ENCODE peak calls at places on chromosome 21, in ten cellular contexts. Y is right atrium auricular region, J is SK-N-SH, R is fibroblast of mammary gland, Q is GM13977, L is heart left ventricle, G is lower lobe of right lung, X is HCT116, T is left ventricle myocardium inferior, K is AG10803. F is an unnamed sample.

GRCh38 chr21:45163413-45164123 is 89.2 kb downstream of the ADARB1 start:
- DNase-seq in Y (no peak), T (no peak), J (no peak), Q (no peak), R (no peak), X (no peak), L (peak; percentile 35), K (no peak), G (no peak), F (no peak)

GRCh38 chr21:46207920-46208571 is 20.5 kb downstream of the LSS start:
- DNase-seq in Q (no peak), G (peak; percentile 38), X (no peak), R (no peak), K (no peak), L (peak; percentile 40), J (no peak), T (no peak), Y (no peak), F (no peak)

GRCh38 chr21:46183910-46184624 is at the start of gene SPATC1L:
- DNase-seq in L (peak; percentile 79), R (peak; percentile 36), X (no peak), J (peak; percentile 82), G (peak; percentile 82), K (peak; percentile 66), Q (peak; percentile 83), Y (peak; percentile 68), T (peak; percentile 71), F (peak; percentile 76)

GRCh38 chr21:45979141-45979631 is 2.4 kb upstream of the COL6A1 start:
- DNase-seq in J (peak; percentile 18), L (peak; percentile 63), Y (no peak), Q (no peak), R (peak; percentile 75), T (peak; percentile 25), K (no peak), X (no peak), G (peak; percentile 42), F (peak; percentile 36)

GRCh38 chr21:41827951-41828883 is 50.9 kb downstream of the PRDM15 start:
- DNase-seq in Q (no peak), K (no peak), T (no peak), G (no peak), L (peak; percentile 40), Y (no peak), R (no peak), X (no peak), J (peak; percentile 61), F (no peak)

GRCh38 chr21:25986928-25987327 is 183.6 kb downstream of the APP start:
- DNase-seq in G (no peak), R (no peak), J (no peak), Y (no peak), K (no peak), X (no peak), T (no peak), L (no peak), Q (no peak), F (no peak)

GRCh38 chr21:46093668-46094400 is 4.1 kb upstream of the COL6A2 start:
- DNase-seq in J (no peak), G (no peak), K (no peak), T (no peak), R (no peak), Q (no peak), L (no peak), X (no peak), Y (peak; percentile 36), F (no peak)

GRCh38 chr21:24852610-24853195 is 754.6 kb downstream of the MRPL39 start:
- DNase-seq in Q (no peak), J (no peak), K (no peak), L (no peak), R (no peak), T (no peak), Y (no peak), X (no peak), G (no peak), F (no peak)

GRCh38 chr21:41319273-41319672 is 2.7 kb downstream of the FAM3B start:
- DNase-seq in T (no peak), K (no peak), R (no peak), J (no peak), X (no peak), Q (no peak), G (no peak), Y (no peak), L (no peak), F (no peak)

GRCh38 chr21:36704958-36705678 is 6.2 kb downstream of the SIM2 start:
- DNase-seq in L (no peak), T (no peak), K (no peak), R (no peak), G (no peak), Y (no peak), J (no peak), Q (peak; percentile 42), X (no peak), F (no peak)

GRCh38 chr21:42215942-42216725 is 2.8 kb upstream of the ABCG1 start:
- DNase-seq in R (no peak), J (no peak), K (no peak), Q (no peak), L (no peak), Y (no peak), X (no peak), G (no peak), T (no peak), F (no peak)

GRCh38 chr21:42564561-42564971 is 50.9 kb downstream of the SLC37A1 start:
- DNase-seq in K (no peak), Y (no peak), J (no peak), G (peak; percentile 40), L (peak; percentile 26), Q (no peak), R (no peak), X (no peak), T (no peak), F (no peak)

GRCh38 chr21:20789696-20790095 is 208.5 kb upstream of the NCAM2 start:
- DNase-seq in X (no peak), Q (no peak), G (no peak), Y (no peak), R (peak; percentile 71), L (no peak), K (no peak), T (no peak), J (no peak), F (no peak)

GRCh38 chr21:37153193-37153934 is 80.3 kb downstream of the TTC3 start:
- DNase-seq in X (no peak), Y (no peak), R (peak; percentile 81), J (no peak), G (no peak), K (peak; percentile 87), L (no peak), T (no peak), Q (no peak), F (no peak)

GRCh38 chr21:17476006-17476405 is 36.8 kb upstream of the CXADR start:
- DNase-seq in X (no peak), J (no peak), Q (no peak), K (no peak), Y (no peak), T (no peak), L (no peak), G (no peak), R (no peak), F (no peak)

GRCh38 chr21:45433911-45434644 is 29.1 kb downstream of the COL18A1 start:
- DNase-seq in K (no peak), X (no peak), G (no peak), T (no peak), Q (no peak), L (no peak), J (no peak), Y (no peak), R (no peak), F (no peak)

GRCh38 chr21:32021319-32022027 is 148.7 kb downstream of the HUNK start:
- DNase-seq in R (no peak), G (peak; percentile 51), T (peak; percentile 78), K (no peak), Y (peak; percentile 69), J (peak; percentile 39), Q (no peak), X (no peak), L (peak; percentile 79), F (no peak)

GRCh38 chr21:45270306-45270821 is 17.3 kb downstream of the POFUT2 start:
- DNase-seq in Y (no peak), T (no peak), R (no peak), Q (no peak), J (no peak), K (peak; percentile 7), L (peak; percentile 36), G (no peak), X (no peak), F (no peak)

GRCh38 chr21:17866590-17866989 is 47.4 kb upstream of the C21orf91 start:
- DNase-seq in L (no peak), R (no peak), Y (no peak), G (no peak), Q (no peak), K (no peak), X (no peak), J (no peak), T (no peak), F (no peak)

GRCh38 chr21:28770867-28771661 is 221.6 kb downstream of the LTN1 start:
- DNase-seq in K (peak; percentile 59), R (peak; percentile 65), X (no peak), Q (no peak), Y (no peak), T (no peak), G (no peak), J (no peak), L (no peak), F (no peak)
- TF ChIP-seq CTCF in K (no peak), R (no peak), X (no peak), Q (no peak), Y (no peak), T (no peak), G (no peak), J (no peak), L (no peak), F (no peak)

GRCh38 chr21:44067011-44067839 is 40.0 kb upstream of the PWP2 start:
- DNase-seq in R (peak; percentile 29), Q (no peak), X (no peak), T (no peak), J (no peak), Y (no peak), G (no peak), K (no peak), L (no peak), F (no peak)
- TF ChIP-seq CTCF in R (peak; percentile 19), Q (no peak), X (no peak), T (no peak), J (no peak), Y (no peak), G (no peak), K (no peak), L (no peak), F (no peak)

DNA sequence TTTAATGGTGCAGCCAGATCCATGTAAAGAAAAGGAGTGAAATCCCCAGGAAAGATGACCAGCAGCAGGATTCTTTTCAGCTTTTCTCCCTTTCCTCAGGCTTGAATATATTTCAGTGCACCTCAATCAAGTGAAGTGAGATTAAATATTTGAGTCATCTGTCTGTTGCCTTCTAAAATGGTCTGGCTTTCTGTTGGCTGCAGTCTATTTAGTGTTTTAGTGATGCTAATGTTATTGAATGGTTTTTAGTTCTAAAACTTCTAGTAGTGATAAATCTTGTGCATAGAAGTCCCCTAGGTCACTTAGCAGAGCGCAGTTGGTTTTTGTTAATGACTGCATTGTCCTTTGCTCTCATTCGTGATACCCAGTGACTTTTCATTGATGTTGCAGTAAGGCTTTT is 53.5 kb downstream of the ITSN1 start:
- DNase-seq in Q (no peak), R (no peak), K (no peak), X (no peak), G (no peak), T (no peak), Y (no peak), J (no peak), L (no peak), F (no peak)
- TF ChIP-seq CTCF in Q (no peak), R (no peak), K (no peak), X (no peak), G (no peak), T (no peak), Y (no peak), J (no peak), L (no peak), F (no peak)

GRCh38 chr21:33901421-33902288 is 13.9 kb downstream of the ATP5PO start:
- DNase-seq in R (peak; percentile 79), X (peak; percentile 38), L (no peak), G (no peak), Y (peak; percentile 68), K (peak; percentile 74), Q (no peak), J (peak; percentile 62), T (no peak), F (no peak)
- TF ChIP-seq CTCF in R (peak; percentile 69), X (peak; percentile 75), L (peak; percentile 43), G (peak; percentile 47), Y (peak; percentile 40), K (peak; percentile 79), Q (peak; percentile 20), J (peak; percentile 60), T (peak; percentile 55), F (no peak)